ENCODE peak calls at places on chromosomes 5 and 9, in ten cellular contexts. K is mesenteric fat pad; X is heart right ventricle; W is naive B cell; G is bronchial epithelial cell; B is M059J; O is GM06990; N is Caki2; R is stimulated activated naive CD8-positive, alpha-beta T cell treated with anti-CD3 and anti-CD28 coated beads, Interleukin-15, Interleukin-2, amounts not matched to agents 100 U/mL and 50 U/mL, for 24 hours; V is T-helper 2 cell. M is an unnamed sample.

GRCh38 chr5:115738807-115739206 is 77.7 kb downstream of the CDO1 start:
- DNase-seq in K (no peak), X (no peak), W (no peak), G (no peak), B (no peak), O (no peak), N (no peak), R (no peak), V (no peak), M (no peak)

GRCh38 chr5:126939887-126940286 is 90.5 kb downstream of the MARCHF3 start:
- DNase-seq in K (no peak), X (no peak), W (no peak), G (no peak), B (peak), O (no peak), N (no peak), R (no peak), V (no peak), M (no peak)

GRCh38 chr9:125889122-125889523 is 141.9 kb downstream of the PBX3 start:
- DNase-seq in K (no peak), X (peak), W (no peak), G (no peak), B (peak), O (peak), N (no peak), R (peak), V (no peak), M (peak)

GRCh38 chr5:169914766-169915165 is 65.5 kb downstream of the INSYN2B start:
- DNase-seq in K (no peak), X (peak), W (no peak), G (no peak), B (peak), O (no peak), N (no peak), R (no peak), V (no peak), M (peak)

GRCh38 chr5:10600629-10601245 is 36.9 kb downstream of the ANKRD33B start:
- DNase-seq in K (no peak), X (no peak), W (no peak), G (peak), B (peak), O (peak), N (peak), R (no peak), V (no peak), M (no peak)

GRCh38 chr9:90092512-90092911 is 487.7 kb downstream of the GADD45G start:
- DNase-seq in K (no peak), X (no peak), W (no peak), G (no peak), B (no peak), O (no peak), N (no peak), R (peak), V (no peak), M (no peak)

GRCh38 chr9:127116088-127116726 is 6.2 kb downstream of the ANGPTL2 start:
- DNase-seq in K (no peak), X (no peak), W (no peak), G (no peak), B (peak), O (no peak), N (no peak), R (peak), V (no peak), M (no peak)

GRCh38 chr5:75847561-75848021 is 130.4 kb upstream of the POC5 start:
- DNase-seq in K (no peak), X (no peak), W (peak), G (no peak), B (no peak), O (peak), N (no peak), R (no peak), V (no peak), M (no peak)

GRCh38 chr5:119315516-119315949 is 40.3 kb upstream of the TNFAIP8 start:
- DNase-seq in K (no peak), X (no peak), W (peak), G (peak), B (peak), O (peak), N (peak), R (peak), V (peak), M (peak)

GRCh38 chr5:32095261-32095671 is 78.9 kb downstream of the GOLPH3 start:
- DNase-seq in K (no peak), X (no peak), W (no peak), G (no peak), B (no peak), O (no peak), N (no peak), R (no peak), V (no peak), M (no peak)

GRCh38 chr9:135228345-135228982 is 141.0 kb downstream of the OLFM1 start:
- DNase-seq in K (no peak), X (peak), W (no peak), G (no peak), B (no peak), O (no peak), N (no peak), R (no peak), V (no peak), M (no peak)

GRCh38 chr9:113600477-113600851 is 136.9 kb downstream of the RGS3 start:
- DNase-seq in K (no peak), X (no peak), W (no peak), G (no peak), B (no peak), O (no peak), N (no peak), R (no peak), V (no peak), M (no peak)

GRCh38 chr9:126233175-126233574 is 93.5 kb upstream of the MVB12B start:
- DNase-seq in K (no peak), X (no peak), W (no peak), G (no peak), B (no peak), O (no peak), N (no peak), R (no peak), V (no peak), M (no peak)

GRCh38 chr9:109506097-109506712 is 8.1 kb upstream of the PTPN3 start:
- DNase-seq in K (no peak), X (no peak), W (no peak), G (no peak), B (peak), O (no peak), N (peak), R (no peak), V (no peak), M (peak)

GRCh38 chr9:87189006-87189405 is 241.7 kb upstream of the GAS1 start:
- DNase-seq in K (no peak), X (no peak), W (no peak), G (no peak), B (peak), O (no peak), N (no peak), R (no peak), V (no peak), M (no peak)

GRCh38 chr9:92517046-92517445 is 18.7 kb downstream of the ECM2 start:
- DNase-seq in K (no peak), X (no peak), W (no peak), G (no peak), B (no peak), O (no peak), N (no peak), R (no peak), V (no peak), M (no peak)

GRCh38 chr5:150589791-150590601 is 50.5 kb upstream of the SYNPO start:
- DNase-seq in K (peak), X (peak), W (no peak), G (no peak), B (peak), O (no peak), N (no peak), R (no peak), V (no peak), M (peak)

GRCh38 chr9:120878188-120879130 is 1.5 kb upstream of the PHF19 start:
- DNase-seq in K (no peak), X (no peak), W (no peak), G (no peak), B (no peak), O (no peak), N (no peak), R (peak), V (no peak), M (no peak)

GRCh38 chr5:88877826-88878225 is 5.2 kb downstream of the MEF2C start:
- DNase-seq in K (no peak), X (no peak), W (no peak), G (peak), B (no peak), O (no peak), N (no peak), R (no peak), V (no peak), M (no peak)

GRCh38 chr5:9924614-9925013 is 294.5 kb upstream of the TAS2R1 start:
- DNase-seq in K (no peak), X (no peak), W (no peak), G (peak), B (peak), O (peak), N (peak), R (no peak), V (no peak), M (no peak)

GRCh38 chr9:107881625-107882300 is 392.2 kb upstream of the KLF4 start:
- DNase-seq in K (no peak), X (no peak), W (no peak), G (peak), B (no peak), O (no peak), N (peak), R (no peak), V (no peak), M (no peak)

GRCh38 chr9:84969736-84970135 is 300.2 kb downstream of the NTRK2 start:
- DNase-seq in K (no peak), X (no peak), W (no peak), G (no peak), B (no peak), O (no peak), N (no peak), R (no peak), V (no peak), M (no peak)

GRCh38 chr5:72166070-72166979 is 59.0 kb downstream of the MAP1B start:
- DNase-seq in K (no peak), X (peak), W (no peak), G (peak), B (peak), O (no peak), N (peak), R (no peak), V (no peak), M (peak)

GRCh38 chr9:120757268-120757900 is 35.8 kb downstream of the FBXW2 start:
- DNase-seq in K (no peak), X (no peak), W (no peak), G (no peak), B (no peak), O (no peak), N (no peak), R (no peak), V (no peak), M (no peak)